ENCODE peak calls at places on chromosome 1, in nine cellular contexts. F, C, K, W, U, T, X, S and N are unnamed samples.
A peak's percentile ranks its signal among the peaks of the same experiment; 100 is the strongest.

GRCh38 chr1:2591581-2592261 is 5.1 kb downstream of the PRXL2B start:
- DNase-seq in F (no peak), C (no peak), K (no peak), W (no peak), U (no peak), T (no peak), X (no peak), S (no peak), N (no peak)

GRCh38 chr1:63918395-63918945 is 144.7 kb downstream of the ROR1 start:
- DNase-seq in F (no peak), C (no peak), K (no peak), W (no peak), U (no peak), T (no peak), X (no peak), S (no peak), N (no peak)

GRCh38 chr1:168179411-168180147 is 817 bp downstream of the TIPRL start:
- DNase-seq in F (peak; percentile 26), C (peak; percentile 14), K (no peak), W (no peak), U (no peak), T (no peak), X (no peak), S (peak; percentile 18), N (no peak)

GRCh38 chr1:3650248-3651010 is 526 bp upstream of the WRAP73 start:
- DNase-seq in F (no peak), C (no peak), K (no peak), W (no peak), U (no peak), T (no peak), X (no peak), S (no peak), N (no peak)

GRCh38 chr1:84702143-84702542 is 11.9 kb upstream of the SSX2IP start:
- DNase-seq in F (no peak), C (no peak), K (no peak), W (no peak), U (no peak), T (no peak), X (no peak), S (no peak), N (no peak)

GRCh38 chr1:37651803-37652202 is 17.1 kb upstream of the RSPO1 start:
- DNase-seq in F (no peak), C (no peak), K (no peak), W (no peak), U (no peak), T (no peak), X (no peak), S (no peak), N (no peak)

GRCh38 chr1:169590932-169591331 is 4.7 kb upstream of the F5 start:
- DNase-seq in F (no peak), C (no peak), K (no peak), W (no peak), U (no peak), T (no peak), X (no peak), S (no peak), N (no peak)

GRCh38 chr1:183148599-183148998 is 37.5 kb upstream of the LAMC2 start:
- DNase-seq in F (no peak), C (no peak), K (no peak), W (peak; percentile 64), U (no peak), T (no peak), X (no peak), S (no peak), N (no peak)

GRCh38 chr1:21543598-21543997 is 34.4 kb downstream of the ALPL start:
- DNase-seq in F (no peak), C (no peak), K (no peak), W (no peak), U (no peak), T (no peak), X (no peak), S (no peak), N (no peak)

GRCh38 chr1:208475449-208475848 is 231.3 kb upstream of the PLXNA2 start:
- DNase-seq in F (no peak), C (no peak), K (no peak), W (peak; percentile 34), U (no peak), T (no peak), X (no peak), S (no peak), N (no peak)

GRCh38 chr1:209768354-209768774 is 12.5 kb downstream of the TRAF3IP3 start:
- DNase-seq in F (no peak), C (no peak), K (no peak), W (no peak), U (no peak), T (peak; percentile 68), X (peak; percentile 86), S (peak; percentile 95), N (no peak)

GRCh38 chr1:11680270-11681070 is 478 bp downstream of the MAD2L2 start:
- DNase-seq in F (peak; percentile 51), C (no peak), K (no peak), W (no peak), U (no peak), T (no peak), X (no peak), S (peak; percentile 44), N (no peak)

GRCh38 chr1:196148367-196148970 is 459.8 kb downstream of the KCNT2 start:
- DNase-seq in F (peak; percentile 10), C (no peak), K (no peak), W (no peak), U (no peak), T (no peak), X (no peak), S (no peak), N (no peak)

GRCh38 chr1:14826172-14826636 is 227.7 kb downstream of the KAZN start:
- DNase-seq in F (no peak), C (no peak), K (no peak), W (no peak), U (no peak), T (no peak), X (no peak), S (no peak), N (no peak)